ENCODE peak calls at places on chromosomes 1 and 21, in four cellular contexts. Y is stomach, T is body of pancreas, D is tibial nerve. O is an unnamed sample.

GRCh38 chr1:168631671-168632400 is 55.4 kb downstream of the XCL1 start:
- DNase-seq in Y (peak; percentile 34), T (no peak), D (no peak), O (no peak)

GRCh38 chr1:65514083-65514482 is 93.6 kb downstream of the LEPR start:
- DNase-seq in Y (no peak), T (no peak), D (no peak), O (no peak)

GRCh38 chr1:2528966-2529750 is 905 bp downstream of the HES5 start:
- DNase-seq in Y (no peak), T (peak; percentile 63), D (no peak), O (no peak)

GRCh38 chr1:6093611-6094010 is 47.9 kb downstream of the KCNAB2 start:
- DNase-seq in Y (no peak), T (no peak), D (no peak), O (no peak)

GRCh38 chr21:42105476-42105875 is 34.4 kb downstream of the UMODL1 start:
- DNase-seq in Y (no peak), T (no peak), D (no peak), O (no peak)

GRCh38 chr1:23196627-23197328 is 20.5 kb downstream of the HTR1D start:
- DNase-seq in Y (no peak), T (peak; percentile 24), D (no peak), O (no peak)

GRCh38 chr1:8690253-8690525 is 127.3 kb downstream of the RERE start:
- DNase-seq in Y (no peak), T (no peak), D (no peak), O (no peak)

GRCh38 chr1:248404024-248404423 is 1.2 kb downstream of the OR2T1 start:
- DNase-seq in Y (no peak), T (no peak), D (no peak), O (no peak)

GRCh38 chr1:45004281-45004920 is 6.7 kb downstream of the HECTD3 start:
- DNase-seq in Y (no peak), T (no peak), D (no peak), O (no peak)

GRCh38 chr1:12617901-12618660 is at the start of gene DHRS3:
- DNase-seq in Y (peak; percentile 84), T (peak; percentile 88), D (peak; percentile 65), O (peak; percentile 76)

GRCh38 chr1:147768582-147768981 is 8.2 kb upstream of the GJA5 start:
- DNase-seq in Y (no peak), T (no peak), D (no peak), O (no peak)

GRCh38 chr1:182917386-182917785 is 35.6 kb downstream of the SHCBP1L start:
- DNase-seq in Y (no peak), T (no peak), D (no peak), O (no peak)

GRCh38 chr1:61141288-61142044 is 59.1 kb downstream of the NFIA start:
- DNase-seq in Y (no peak), T (no peak), D (no peak), O (no peak)

GRCh38 chr1:8816306-8816705 is 1.1 kb downstream of the RERE start:
- DNase-seq in Y (no peak), T (no peak), D (no peak), O (no peak)

GRCh38 chr1:70003509-70003908 is 201.9 kb downstream of the LRRC40 start:
- DNase-seq in Y (no peak), T (no peak), D (no peak), O (no peak)

GRCh38 chr1:172826096-172826741 is 167.3 kb downstream of the FASLG start:
- DNase-seq in Y (no peak), T (no peak), D (peak; percentile 47), O (peak; percentile 33)

GRCh38 chr1:23343246-23344110 is 606 bp downstream of the HNRNPR start:
- DNase-seq in Y (peak; percentile 29), T (no peak), D (peak; percentile 21), O (peak; percentile 54)

GRCh38 chr1:58903450-58904298 is 119.8 kb upstream of the JUN start:
- DNase-seq in Y (peak; percentile 95), T (peak; percentile 95), D (peak; percentile 89), O (peak; percentile 95)

GRCh38 chr1:174007846-174008245 is 14.3 kb downstream of the RC3H1 start:
- DNase-seq in Y (no peak), T (no peak), D (no peak), O (no peak)

GRCh38 chr1:24318988-24319863 is at the start of gene GRHL3:
- DNase-seq in Y (peak; percentile 75), T (peak; percentile 78), D (no peak), O (no peak)

GRCh38 chr1:58057820-58058219 is 488.7 kb downstream of the OMA1 start:
- DNase-seq in Y (no peak), T (no peak), D (no peak), O (no peak)

GRCh38 chr1:7300893-7301292 is 470.2 kb upstream of the VAMP3 start:
- DNase-seq in Y (no peak), T (no peak), D (no peak), O (peak; percentile 27)

GRCh38 chr1:183185941-183186490 is at the start of gene LAMC2:
- DNase-seq in Y (peak; percentile 66), T (peak; percentile 74), D (no peak), O (peak; percentile 39)

GRCh38 chr1:18160290-18160942 is 52.8 kb downstream of the IGSF21 start:
- DNase-seq in Y (no peak), T (peak; percentile 21), D (peak; percentile 30), O (no peak)

GRCh38 chr21:35943752-35944151 is 116.6 kb downstream of the SETD4 start:
- DNase-seq in Y (no peak), T (no peak), D (no peak), O (no peak)

GRCh38 chr1:198717510-198717909 is 78.7 kb downstream of the PTPRC start:
- DNase-seq in Y (no peak), T (no peak), D (no peak), O (no peak)

GRCh38 chr21:42559326-42559725 is 45.7 kb downstream of the SLC37A1 start:
- DNase-seq in Y (no peak), T (no peak), D (no peak), O (peak; percentile 53)

GRCh38 chr1:191913234-191913948 is 244.9 kb upstream of the RGS18 start:
- DNase-seq in Y (no peak), T (no peak), D (no peak), O (no peak)

GRCh38 chr1:91617242-91617837 is 116.7 kb downstream of the CDC7 start:
- DNase-seq in Y (no peak), T (peak; percentile 90), D (peak; percentile 59), O (peak; percentile 67)

GRCh38 chr1:8152731-8153702 is 126.9 kb upstream of the ERRFI1 start:
- DNase-seq in Y (no peak), T (no peak), D (no peak), O (no peak)

GRCh38 chr1:6998267-6998666 is 213.0 kb downstream of the CAMTA1 start:
- DNase-seq in Y (no peak), T (peak; percentile 82), D (no peak), O (no peak)

GRCh38 chr1:72757843-72758242 is 475.5 kb upstream of the NEGR1 start:
- DNase-seq in Y (no peak), T (no peak), D (no peak), O (no peak)

GRCh38 chr1:202596638-202597037 is 113.6 kb downstream of the SYT2 start:
- DNase-seq in Y (no peak), T (no peak), D (no peak), O (no peak)

GRCh38 chr1:202600432-202601041 is 109.7 kb downstream of the SYT2 start:
- DNase-seq in Y (no peak), T (no peak), D (no peak), O (no peak)

GRCh38 chr1:202593845-202594244 is 116.4 kb downstream of the SYT2 start:
- DNase-seq in Y (no peak), T (no peak), D (no peak), O (no peak)

GRCh38 chr1:202599669-202600431 is 110.4 kb downstream of the SYT2 start:
- DNase-seq in Y (peak; percentile 37), T (peak; percentile 48), D (peak; percentile 42), O (peak; percentile 60)

DNA sequence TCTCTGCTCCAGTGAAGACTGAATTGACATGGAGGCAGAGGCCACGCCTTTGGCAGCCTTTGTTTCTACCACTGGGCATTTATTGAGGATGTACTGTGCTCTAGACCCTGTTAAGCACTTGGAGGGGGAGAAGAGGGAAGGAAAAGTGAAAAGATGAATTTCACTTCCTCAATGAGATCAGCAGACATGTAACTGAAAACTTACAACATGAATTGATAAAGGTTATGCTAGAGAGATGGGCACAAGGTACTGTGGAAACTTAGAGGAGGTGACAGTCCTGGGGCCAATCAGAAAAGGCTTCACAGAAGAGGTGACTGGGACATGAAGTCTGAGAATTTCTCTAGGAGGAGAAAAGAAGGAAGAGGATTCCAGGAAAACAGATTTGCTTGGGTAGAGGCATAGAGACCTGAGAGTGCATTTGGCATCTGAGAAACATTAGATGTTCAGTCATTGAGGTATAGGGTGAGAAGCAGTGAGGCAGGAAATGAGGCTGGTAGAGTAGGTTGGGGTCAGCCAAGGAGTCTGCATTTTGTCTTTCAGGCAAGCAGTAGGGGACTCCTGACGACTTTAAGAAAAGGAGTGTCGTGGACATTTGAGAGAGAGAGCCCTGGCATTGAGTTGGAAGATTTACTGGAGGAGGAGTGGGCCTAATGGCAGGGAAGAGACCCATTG is 113.0 kb downstream of the SYT2 start:
- DNase-seq in Y (no peak), T (no peak), D (no peak), O (no peak)
- TF ChIP-seq CTCF in Y (no peak), T (no peak), D (no peak), O (no peak)

DNA sequence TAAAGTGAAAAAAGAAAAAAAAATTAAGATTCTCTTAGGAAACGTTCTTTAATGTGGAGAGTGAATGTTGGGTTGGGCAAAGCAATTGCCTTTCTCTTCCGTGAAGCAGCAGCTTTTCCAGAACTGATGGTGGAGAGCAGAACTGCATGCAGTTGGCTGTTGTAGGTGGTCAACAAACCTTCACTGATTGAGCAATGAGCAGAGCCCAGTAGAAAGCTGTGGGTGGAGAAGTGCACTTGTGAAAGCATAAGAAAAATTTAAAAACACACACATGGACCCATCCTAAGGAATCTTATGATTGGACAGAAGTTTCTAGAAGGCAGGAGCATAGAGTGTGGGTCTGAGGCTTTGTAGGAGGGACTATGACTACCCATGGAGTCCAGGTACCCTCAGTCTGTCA is 4.5 kb downstream of the PRELP start:
- DNase-seq in Y (no peak), T (no peak), D (no peak), O (no peak)
- H3K27ac ChIP-seq in Y (peak overlapping the region; percentile 61), T (peak overlapping the region; percentile 7), D (peak overlapping the region; percentile 85), O (no peak overlapping the region)

DNA sequence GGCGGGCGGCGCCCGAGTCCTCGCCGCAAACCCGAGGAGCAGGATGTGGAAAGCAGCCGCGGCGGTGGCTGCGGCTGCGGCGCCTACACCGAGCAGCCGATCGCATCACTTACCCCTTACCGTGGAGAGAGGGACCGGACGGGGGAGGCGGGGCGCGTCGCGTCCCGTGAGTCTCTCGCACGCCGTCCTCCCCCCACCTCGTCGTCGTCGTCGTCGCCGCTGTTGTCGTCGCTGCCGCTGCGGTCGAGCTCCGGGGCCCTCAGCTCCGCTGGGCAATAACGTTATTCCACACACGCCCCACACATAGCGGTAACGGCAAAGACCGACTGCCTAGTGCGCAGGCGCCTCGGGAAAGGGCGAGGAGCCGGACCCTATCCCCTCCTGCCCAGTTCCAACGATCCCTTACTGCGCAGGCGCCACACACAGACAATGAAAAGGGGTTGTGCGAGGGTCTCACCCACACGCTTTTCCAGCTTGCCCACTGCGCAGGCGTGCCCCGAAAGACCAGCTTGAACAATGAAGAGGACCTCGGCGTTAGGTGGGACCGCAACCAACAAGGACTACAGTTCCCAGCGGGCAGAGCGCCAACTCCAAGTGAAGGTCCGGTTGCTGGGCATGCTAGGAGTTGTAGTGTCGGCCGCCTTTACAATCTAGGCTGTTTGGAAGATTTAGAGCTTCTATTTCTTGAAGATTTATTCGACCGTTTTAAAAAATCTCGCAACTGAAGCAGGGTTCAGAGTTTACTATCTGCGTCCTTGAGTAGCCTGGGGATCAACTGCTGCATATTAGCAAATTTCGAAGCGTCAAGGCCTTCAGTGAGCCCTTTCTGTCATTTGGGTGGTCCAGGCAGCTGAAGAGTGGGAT is at the start of gene CEP170:
- DNase-seq in Y (peak; percentile 88), T (peak; percentile 91), D (peak; percentile 91), O (peak; percentile 96)
- TF ChIP-seq POLR2A in Y (no peak), T (peak; percentile 72), D (peak; percentile 81), O (peak; percentile 94)

GRCh38 chr1:201895913-201896807 is 7.5 kb downstream of the SHISA4 start:
- DNase-seq in Y (peak; percentile 89), T (peak; percentile 90), D (peak; percentile 91), O (peak; percentile 95)
- TF ChIP-seq CTCF in Y (peak; percentile 93), T (peak; percentile 90), D (peak; percentile 87), O (peak; percentile 98)